ENCODE peak calls at places on chromosomes 7 and 10, in nine cellular contexts. K is choroid plexus epithelial cell, Z is lung, G is A549, H is lower lobe of right lung, O is WTC11, V is thoracic aorta, Y is Peyer's patch, N is mammary epithelial cell. D is an unnamed sample.

GRCh38 chr10:132546567-132547420 is 9.2 kb downstream of the INPP5A start:
- DNase-seq in K (no peak), Z (no peak), G (no peak), H (no peak), O (peak; percentile 5), V (peak; percentile 1), Y (peak; percentile 81), N (no peak), D (no peak)

GRCh38 chr10:98242823-98243222 is 25.2 kb downstream of the LOXL4 start:
- DNase-seq in K (peak; percentile 69), Z (no peak), G (no peak), H (no peak), O (no peak), V (no peak), Y (no peak), N (no peak), D (no peak)

GRCh38 chr10:22816298-22816653 is 101.9 kb upstream of the PIP4K2A start:
- DNase-seq in K (peak; percentile 92), Z (no peak), G (peak; percentile 32), H (no peak), O (no peak), V (no peak), Y (peak; percentile 50), N (peak; percentile 80), D (no peak)

GRCh38 chr10:9274206-9274755 is 1219.8 kb downstream of the GATA3 start:
- DNase-seq in K (no peak), Z (no peak), G (no peak), H (no peak), O (no peak), V (no peak), Y (no peak), N (no peak), D (no peak)

GRCh38 chr10:79443338-79444242 is 1.8 kb downstream of the ZCCHC24 start:
- DNase-seq in K (peak; percentile 36), Z (no peak), G (no peak), H (no peak), O (no peak), V (no peak), Y (peak; percentile 43), N (peak; percentile 43), D (no peak)

GRCh38 chr10:86536294-86536861 is 14.8 kb upstream of the WAPL start:
- DNase-seq in K (no peak), Z (no peak), G (no peak), H (no peak), O (peak; percentile 61), V (no peak), Y (peak; percentile 58), N (no peak), D (no peak)

GRCh38 chr7:82235710-82236109 is 207.9 kb downstream of the CACNA2D1 start:
- DNase-seq in K (peak; percentile 34), Z (no peak), G (no peak), H (no peak), O (no peak), V (no peak), Y (no peak), N (peak; percentile 40), D (no peak)

GRCh38 chr10:58023341-58024073 is 244.2 kb downstream of the IPMK start:
- DNase-seq in K (peak; percentile 85), Z (no peak), G (peak; percentile 57), H (no peak), O (no peak), V (no peak), Y (no peak), N (peak; percentile 83), D (no peak)

GRCh38 chr7:20132596-20132995 is 84.6 kb downstream of the MACC1 start:
- DNase-seq in K (no peak), Z (no peak), G (no peak), H (no peak), O (no peak), V (no peak), Y (no peak), N (peak; percentile 32), D (no peak)

GRCh38 chr7:112080974-112081373 is 125.2 kb downstream of the DOCK4 start:
- DNase-seq in K (peak; percentile 84), Z (peak; percentile 39), G (no peak), H (no peak), O (no peak), V (no peak), Y (no peak), N (no peak), D (no peak)

GRCh38 chr7:112081778-112082177 is 124.4 kb downstream of the DOCK4 start:
- DNase-seq in K (no peak), Z (peak; percentile 48), G (no peak), H (peak; percentile 74), O (no peak), V (no peak), Y (peak; percentile 51), N (no peak), D (no peak)

GRCh38 chr7:112079122-112079521 is 127.1 kb downstream of the DOCK4 start:
- DNase-seq in K (no peak), Z (no peak), G (no peak), H (no peak), O (no peak), V (no peak), Y (no peak), N (no peak), D (no peak)

GRCh38 chr7:112080441-112080840 is 125.8 kb downstream of the DOCK4 start:
- DNase-seq in K (peak; percentile 94), Z (no peak), G (peak; percentile 40), H (no peak), O (no peak), V (no peak), Y (no peak), N (peak; percentile 73), D (no peak)

GRCh38 chr7:112079671-112080070 is 126.5 kb downstream of the DOCK4 start:
- DNase-seq in K (peak; percentile 46), Z (no peak), G (no peak), H (no peak), O (no peak), V (no peak), Y (no peak), N (no peak), D (no peak)
- TF ChIP-seq CTCF in K (peak; percentile 45), Z (no peak), G (no peak), H (no peak), O (no peak), V (no peak), Y (no peak), N (no peak), D (no peak)

GRCh38 chr7:12699299-12699698 is 11.9 kb downstream of the ARL4A start:
- DNase-seq in K (no peak), Z (no peak), G (no peak), H (no peak), O (no peak), V (no peak), Y (no peak), N (no peak), D (no peak)
- TF ChIP-seq CTCF in K (no peak), Z (no peak), G (no peak), H (no peak), O (no peak), V (no peak), Y (no peak), N (no peak), D (no peak)

DNA sequence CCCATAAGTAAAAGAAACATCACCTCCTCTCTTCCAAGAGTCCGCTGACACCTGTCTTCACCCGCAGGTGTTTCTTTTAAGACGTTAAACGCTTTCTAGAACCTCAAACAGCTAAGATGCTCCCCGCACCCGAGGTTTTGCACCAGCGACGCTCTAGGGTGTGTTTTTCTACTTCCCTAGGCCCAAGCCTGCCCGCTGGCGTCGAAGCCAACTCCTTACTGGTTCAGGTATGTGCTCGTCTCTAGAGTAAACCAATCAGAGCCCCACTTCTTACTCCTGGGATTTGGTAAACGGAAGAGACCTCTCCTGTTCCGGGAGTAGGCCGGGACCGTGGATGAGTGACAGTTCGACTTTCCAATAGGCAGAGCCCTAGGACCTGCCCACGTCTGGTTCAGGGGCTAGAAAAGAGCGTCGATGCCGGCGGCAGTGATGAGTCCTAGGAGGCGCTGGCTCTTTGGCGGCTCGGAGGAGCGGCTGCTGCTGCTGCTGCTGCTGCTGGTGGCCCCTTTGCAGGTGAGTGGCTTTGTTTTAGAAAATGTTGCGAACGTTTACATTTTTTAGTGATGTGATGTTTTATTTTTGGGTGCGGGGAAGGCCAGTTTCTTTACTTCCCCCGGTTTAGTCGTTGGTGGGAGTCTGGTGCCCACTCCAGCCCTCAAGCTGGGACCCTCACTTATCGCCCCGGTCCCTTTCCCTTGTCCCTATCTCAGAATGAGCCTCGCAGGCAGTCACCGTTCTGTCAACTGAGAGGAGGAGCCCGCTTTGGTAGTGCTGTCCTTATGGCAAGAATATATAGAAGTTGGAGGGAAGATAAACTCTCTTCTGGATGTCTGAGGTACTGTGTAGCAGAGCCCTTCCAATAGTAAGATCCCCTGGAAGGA is at the start of gene BPGM:
- DNase-seq in K (peak; percentile 100), Z (peak; percentile 99), G (peak; percentile 100), H (peak; percentile 95), O (peak; percentile 97), V (peak; percentile 92), Y (peak; percentile 99), N (peak; percentile 100), D (peak; percentile 96)
- TF ChIP-seq CTCF in K (peak; percentile 26), Z (no peak), G (peak; percentile 61), H (peak; percentile 24), O (no peak), V (no peak), Y (no peak), N (peak; percentile 9), D (no peak)

GRCh38 chr10:70363292-70363691 is 19.1 kb downstream of the LRRC20 start:
- DNase-seq in K (no peak), Z (no peak), G (no peak), H (no peak), O (no peak), V (no peak), Y (no peak), N (no peak), D (no peak)

GRCh38 chr10:70367195-70367796 is 15.1 kb downstream of the LRRC20 start:
- DNase-seq in K (peak; percentile 68), Z (no peak), G (no peak), H (no peak), O (no peak), V (no peak), Y (no peak), N (no peak), D (no peak)

GRCh38 chr10:70364772-70365091 is 17.7 kb downstream of the LRRC20 start:
- DNase-seq in K (no peak), Z (no peak), G (no peak), H (no peak), O (no peak), V (no peak), Y (no peak), N (no peak), D (no peak)

GRCh38 chr10:70362357-70362756 is 20.1 kb downstream of the LRRC20 start:
- DNase-seq in K (no peak), Z (no peak), G (no peak), H (no peak), O (no peak), V (no peak), Y (no peak), N (no peak), D (no peak)

DNA sequence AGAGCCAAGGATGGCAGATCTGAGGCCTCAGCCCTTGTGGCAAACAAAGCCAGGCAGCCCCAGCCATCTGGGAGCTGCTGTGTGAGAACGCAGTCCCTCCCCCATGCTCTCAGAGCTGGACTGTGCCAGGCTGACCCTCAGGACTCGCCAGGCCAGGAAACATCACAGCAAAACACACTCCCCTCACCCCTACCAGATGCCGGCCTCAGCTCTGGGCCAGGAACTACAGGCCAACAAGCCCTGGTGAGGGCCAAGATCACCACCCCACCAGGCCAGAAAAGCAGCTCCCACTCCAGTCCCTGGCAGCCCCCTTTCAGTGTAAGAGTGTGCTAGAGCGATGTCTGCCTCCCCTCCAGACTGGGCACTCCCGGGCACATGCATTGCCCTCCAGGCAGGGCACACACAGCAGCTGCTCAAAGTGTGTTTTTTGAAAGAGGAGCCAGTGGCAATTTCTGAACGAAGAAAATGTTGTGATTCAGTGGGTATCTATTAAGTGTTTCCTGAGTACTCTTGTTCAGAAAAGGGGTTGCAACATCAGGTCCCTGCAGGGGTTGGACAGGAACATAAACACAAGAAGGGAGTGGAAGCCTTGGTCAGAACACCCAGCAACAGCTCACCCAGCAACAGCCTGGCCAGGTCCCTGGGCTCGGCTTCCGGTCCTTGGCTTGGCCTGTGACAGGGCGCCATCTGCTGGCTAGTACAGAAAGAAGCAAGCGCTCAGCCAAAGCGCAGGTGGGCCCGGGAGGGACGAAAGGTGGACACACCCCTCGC is 18.2 kb downstream of the LRRC20 start:
- DNase-seq in K (peak; percentile 100), Z (peak; percentile 94), G (peak; percentile 80), H (peak; percentile 95), O (peak; percentile 94), V (peak; percentile 66), Y (peak; percentile 95), N (peak; percentile 95), D (peak; percentile 89)
- TF ChIP-seq CTCF in K (peak; percentile 95), Z (peak; percentile 99), G (peak; percentile 88), H (peak; percentile 96), O (peak; percentile 70), V (peak; percentile 90), Y (peak; percentile 94), N (peak; percentile 66), D (peak; percentile 86)

D was measured in nephron progenitor cell.